ENCODE peak calls at places on chromosomes 1 and 21, in ten cellular contexts. U is DND-41, M is PC-3, A is neural progenitor cell, N is omental fat pad, P is RWPE1, S is GM12865, X is right lobe of liver, R is choroid plexus epithelial cell, E is progenitor cell of endocrine pancreas. Z is an unnamed sample.

GRCh38 chr21:37868896-37869295 is 47.4 kb downstream of the KCNJ6 start:
- DNase-seq in U (no peak), M (peak; percentile 36), A (no peak), N (no peak), P (peak; percentile 38), S (no peak), X (no peak), R (no peak), E (no peak), Z (no peak)

GRCh38 chr21:36698160-36699025 is 522 bp upstream of the SIM2 start:
- DNase-seq in U (no peak), M (peak; percentile 73), A (peak; percentile 69), N (no peak), P (peak; percentile 48), S (no peak), X (no peak), R (no peak), E (no peak), Z (no peak)

GRCh38 chr1:206929509-206929908 is 7.8 kb upstream of the FCMR start:
- DNase-seq in U (no peak), M (no peak), A (no peak), N (no peak), P (no peak), S (peak; percentile 71), X (no peak), R (no peak), E (no peak), Z (no peak)

GRCh38 chr1:224502459-224503160 is 68.0 kb upstream of the WDR26 start:
- DNase-seq in U (peak; percentile 59), M (peak; percentile 17), A (peak; percentile 74), N (no peak), P (no peak), S (no peak), X (no peak), R (peak; percentile 37), E (no peak), Z (no peak)

GRCh38 chr1:2411801-2412394 is 466 bp downstream of the PEX10 start:
- DNase-seq in U (no peak), M (peak; percentile 37), A (no peak), N (no peak), P (no peak), S (no peak), X (peak; percentile 72), R (no peak), E (no peak), Z (no peak)

GRCh38 chr21:37833301-37833700 is 83.0 kb downstream of the KCNJ6 start:
- DNase-seq in U (no peak), M (no peak), A (no peak), N (no peak), P (no peak), S (no peak), X (no peak), R (no peak), E (no peak), Z (no peak)

GRCh38 chr1:244917271-244917670 is 52.9 kb upstream of the HNRNPU start:
- DNase-seq in U (no peak), M (no peak), A (no peak), N (no peak), P (no peak), S (no peak), X (no peak), R (no peak), E (no peak), Z (no peak)

GRCh38 chr1:203615182-203615581 is 11.4 kb upstream of the ATP2B4 start:
- DNase-seq in U (no peak), M (no peak), A (no peak), N (no peak), P (no peak), S (no peak), X (no peak), R (no peak), E (no peak), Z (no peak)

GRCh38 chr1:180150982-180151381 is 3.7 kb upstream of the QSOX1 start:
- DNase-seq in U (no peak), M (peak; percentile 35), A (no peak), N (no peak), P (no peak), S (no peak), X (no peak), R (peak; percentile 28), E (no peak), Z (no peak)

GRCh38 chr1:205763979-205764378 is 11.3 kb downstream of the RAB29 start:
- DNase-seq in U (no peak), M (no peak), A (no peak), N (no peak), P (no peak), S (peak; percentile 61), X (no peak), R (no peak), E (no peak), Z (no peak)

GRCh38 chr1:1318131-1318652 is 6.3 kb downstream of the INTS11 start:
- DNase-seq in U (no peak), M (peak; percentile 99), A (no peak), N (peak; percentile 44), P (no peak), S (no peak), X (no peak), R (peak; percentile 97), E (no peak), Z (no peak)

GRCh38 chr1:154418062-154418897 is 13.1 kb downstream of the IL6R start:
- DNase-seq in U (no peak), M (peak; percentile 99), A (no peak), N (peak; percentile 62), P (peak; percentile 97), S (no peak), X (peak; percentile 95), R (peak; percentile 27), E (no peak), Z (peak; percentile 48)

GRCh38 chr21:45087022-45087823 is 12.8 kb downstream of the ADARB1 start:
- DNase-seq in U (peak; percentile 70), M (no peak), A (no peak), N (no peak), P (no peak), S (no peak), X (no peak), R (peak; percentile 65), E (no peak), Z (peak; percentile 69)

GRCh38 chr1:228083871-228084278 is 1.4 kb downstream of the ARF1 start:
- DNase-seq in U (no peak), M (peak; percentile 35), A (peak; percentile 50), N (no peak), P (no peak), S (no peak), X (peak; percentile 61), R (peak; percentile 46), E (no peak), Z (no peak)

GRCh38 chr1:29532741-29533140 is 296.4 kb downstream of the PTPRU start:
- DNase-seq in U (no peak), M (no peak), A (no peak), N (no peak), P (no peak), S (no peak), X (no peak), R (no peak), E (no peak), Z (no peak)

GRCh38 chr1:155910621-155911121 is 478 bp downstream of the RIT1 start:
- DNase-seq in U (peak; percentile 23), M (peak; percentile 41), A (peak; percentile 49), N (no peak), P (peak; percentile 16), S (peak; percentile 49), X (no peak), R (peak; percentile 53), E (no peak), Z (peak; percentile 27)

DNA sequence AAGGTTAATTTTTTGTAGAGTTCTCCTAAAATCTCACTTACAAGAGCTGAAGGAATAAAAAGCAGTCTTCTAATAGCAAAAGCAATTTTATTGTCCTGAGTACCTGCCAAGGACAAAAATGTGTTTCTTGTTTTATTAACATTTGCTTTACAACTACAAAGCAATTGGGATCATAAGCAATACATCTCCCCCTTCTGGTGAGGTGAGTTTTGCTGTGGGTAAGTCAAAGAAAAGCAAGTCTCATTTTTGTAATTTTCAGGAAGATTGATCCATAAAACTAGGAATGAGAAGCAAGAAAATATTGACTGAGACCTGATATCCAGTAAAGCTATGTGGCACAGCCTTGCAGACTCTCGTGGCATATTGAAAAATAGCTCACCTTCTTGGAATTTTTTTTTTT is 2162.7 kb downstream of the NCAM2 start:
- DNase-seq in U (no peak), M (peak; percentile 35), A (no peak), N (no peak), P (no peak), S (no peak), X (no peak), R (peak; percentile 5), E (no peak), Z (no peak)
- TF ChIP-seq CTCF in U (peak; percentile 42), M (peak; percentile 67), A (peak; percentile 28), N (no peak), P (no peak), S (no peak), X (no peak), R (peak; percentile 21), E (peak; percentile 28), Z (no peak)

DNA sequence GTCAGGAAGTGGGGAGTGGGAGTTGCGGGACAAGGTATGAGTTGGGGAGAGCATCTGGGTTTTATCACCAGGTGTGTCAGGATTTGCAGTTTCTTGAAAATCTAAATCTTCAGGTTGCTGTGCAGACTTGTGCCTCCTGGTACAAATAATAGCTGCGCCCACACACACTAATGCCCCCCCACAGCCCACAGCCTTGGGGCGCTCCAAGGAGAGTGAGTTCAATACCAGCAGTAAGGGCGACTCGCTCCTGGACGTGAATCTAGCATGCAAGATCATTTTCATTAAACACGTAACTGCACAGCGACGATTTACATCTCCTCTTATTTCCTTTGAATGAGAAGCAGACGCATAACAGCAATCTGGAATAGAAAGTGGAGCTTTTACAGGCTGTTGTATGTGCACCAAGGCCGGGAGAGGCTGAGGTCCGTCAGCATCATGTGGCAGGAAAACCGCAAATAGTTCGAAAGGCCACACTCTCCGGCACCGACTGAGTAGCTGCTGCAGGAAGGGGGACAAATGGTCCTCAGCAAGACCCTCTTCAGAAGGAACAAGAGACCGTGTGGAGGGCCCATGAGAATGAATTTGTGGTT is 439.6 kb downstream of the SMYD3 start:
- DNase-seq in U (no peak), M (no peak), A (no peak), N (no peak), P (no peak), S (peak; percentile 11), X (no peak), R (peak; percentile 65), E (no peak), Z (peak; percentile 28)
- TF ChIP-seq CTCF in U (no peak), M (no peak), A (no peak), N (no peak), P (no peak), S (no peak), X (no peak), R (no peak), E (no peak), Z (no peak)

DNA sequence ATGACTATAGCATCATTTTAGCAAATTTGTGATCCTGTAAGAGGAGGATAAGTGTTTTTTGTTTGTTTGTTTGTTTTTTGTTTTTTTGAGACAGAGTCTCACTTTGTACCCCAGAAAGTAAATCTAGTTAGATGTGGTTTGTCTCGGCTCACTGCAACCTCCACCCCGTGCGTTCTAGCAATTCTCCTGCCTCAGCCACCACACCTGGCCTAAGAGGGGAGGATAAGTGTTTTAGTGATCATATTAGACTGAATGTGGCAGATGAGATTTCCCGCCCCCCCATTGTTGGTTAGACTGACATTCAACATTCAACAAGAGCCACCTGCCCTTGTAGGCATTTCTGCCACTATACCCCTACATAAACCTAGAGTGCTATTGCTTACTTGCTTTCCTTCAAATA is 98.5 kb downstream of the OSBPL9 start:
- DNase-seq in U (no peak), M (no peak), A (no peak), N (no peak), P (no peak), S (peak; percentile 11), X (no peak), R (no peak), E (no peak), Z (no peak)
- TF ChIP-seq CTCF in U (no peak), M (no peak), A (no peak), N (no peak), P (no peak), S (no peak), X (no peak), R (no peak), E (no peak), Z (no peak)

GRCh38 chr1:239802275-239802674 is 289.4 kb upstream of the FMN2 start:
- DNase-seq in U (no peak), M (peak; percentile 24), A (no peak), N (no peak), P (no peak), S (no peak), X (no peak), R (no peak), E (no peak), Z (no peak)
- TF ChIP-seq CTCF in U (peak; percentile 30), M (peak; percentile 39), A (peak; percentile 15), N (no peak), P (no peak), S (no peak), X (no peak), R (no peak), E (no peak), Z (no peak)

Z was measured in activated CD8-positive, alpha-beta T cell treated with anti-CD3 and anti-CD28 coated beads for 36 hours.